ENCODE peak calls at places on chromosomes 16 and 17, in ten cellular contexts. E is mucosa of descending colon, T is pancreas, N is uterus, A is foreskin keratinocyte, M is OCI-LY7, K is sigmoid colon, V is left lung, J is left ventricle myocardium inferior, F is esophagus muscularis mucosa. X is an unnamed sample.

GRCh38 chr17:51298508-51299371 is 38.4 kb downstream of the UTP18 start:
- DNase-seq in E (no peak), T (no peak), N (no peak), A (peak; percentile 29), M (peak; percentile 55), K (no peak), V (no peak), J (no peak), F (no peak), X (no peak)

GRCh38 chr16:938136-938535 is 32.6 kb downstream of the LMF1 start:
- DNase-seq in E (no peak), T (no peak), N (no peak), A (no peak), M (no peak), K (no peak), V (peak; percentile 61), J (no peak), F (no peak), X (no peak)

GRCh38 chr17:79859676-79860615 is 20.7 kb upstream of the CBX4 start:
- DNase-seq in E (no peak), T (no peak), N (no peak), A (no peak), M (no peak), K (no peak), V (peak; percentile 69), J (no peak), F (no peak), X (no peak)

GRCh38 chr17:77376795-77377751 is 236.3 kb downstream of the SEC14L1 start:
- DNase-seq in E (no peak), T (peak; percentile 81), N (no peak), A (no peak), M (no peak), K (peak; percentile 78), V (no peak), J (peak; percentile 58), F (no peak), X (peak; percentile 70)

GRCh38 chr16:31700200-31700529 is 172.5 kb downstream of the AHSP start:
- DNase-seq in E (no peak), T (no peak), N (no peak), A (no peak), M (no peak), K (no peak), V (peak; percentile 86), J (no peak), F (no peak), X (no peak)

GRCh38 chr17:79027274-79027924 is 3.4 kb downstream of the C1QTNF1 start:
- DNase-seq in E (no peak), T (no peak), N (peak; percentile 15), A (peak; percentile 39), M (no peak), K (peak; percentile 69), V (no peak), J (no peak), F (no peak), X (peak; percentile 55)

GRCh38 chr17:46795379-46795952 is 23.0 kb downstream of the WNT3 start:
- DNase-seq in E (no peak), T (peak; percentile 20), N (no peak), A (peak; percentile 52), M (no peak), K (no peak), V (no peak), J (no peak), F (no peak), X (no peak)

GRCh38 chr16:77271532-77272426 is 72.6 kb downstream of the SYCE1L start:
- DNase-seq in E (no peak), T (peak; percentile 26), N (no peak), A (no peak), M (no peak), K (no peak), V (no peak), J (no peak), F (no peak), X (no peak)

GRCh38 chr17:58338907-58339774 is 10.5 kb upstream of the TSPOAP1 start:
- DNase-seq in E (peak; percentile 86), T (no peak), N (no peak), A (no peak), M (peak; percentile 86), K (peak; percentile 80), V (peak; percentile 91), J (peak; percentile 60), F (no peak), X (peak; percentile 63)

GRCh38 chr17:77493238-77493812 is 352.6 kb downstream of the SEC14L1 start:
- DNase-seq in E (no peak), T (no peak), N (no peak), A (no peak), M (no peak), K (peak; percentile 65), V (no peak), J (peak; percentile 16), F (no peak), X (peak; percentile 51)

GRCh38 chr16:85376292-85377095 is 236.6 kb upstream of the GSE1 start:
- DNase-seq in E (peak; percentile 73), T (peak; percentile 67), N (no peak), A (no peak), M (no peak), K (peak; percentile 87), V (no peak), J (peak; percentile 69), F (no peak), X (peak; percentile 57)

GRCh38 chr17:79301469-79301868 is 226.8 kb downstream of the ENGASE start:
- DNase-seq in E (no peak), T (no peak), N (no peak), A (no peak), M (peak; percentile 21), K (no peak), V (no peak), J (no peak), F (no peak), X (no peak)

GRCh38 chr17:36746654-36747053 is 145.3 kb downstream of the MRM1 start:
- DNase-seq in E (no peak), T (no peak), N (no peak), A (no peak), M (no peak), K (no peak), V (no peak), J (no peak), F (no peak), X (no peak)

GRCh38 chr16:67395105-67395457 is 1.8 kb upstream of the TPPP3 start:
- DNase-seq in E (no peak), T (no peak), N (no peak), A (no peak), M (no peak), K (no peak), V (no peak), J (no peak), F (no peak), X (no peak)

GRCh38 chr16:29738514-29738913 is 7.3 kb downstream of the C16orf54 start:
- DNase-seq in E (no peak), T (no peak), N (no peak), A (no peak), M (peak; percentile 70), K (no peak), V (no peak), J (no peak), F (no peak), X (no peak)

GRCh38 chr17:71764507-71764906 is 356.3 kb upstream of the SOX9 start:
- DNase-seq in E (no peak), T (peak; percentile 19), N (no peak), A (no peak), M (peak; percentile 37), K (no peak), V (no peak), J (no peak), F (no peak), X (no peak)
- TF ChIP-seq CTCF in E (no peak), T (no peak), N (no peak), A (peak; percentile 36), M (peak; percentile 71), K (no peak), V (no peak), J (peak; percentile 47), F (no peak), X (peak; percentile 39)

GRCh38 chr16:11102523-11102898 is 153.5 kb downstream of the SOCS1 start:
- DNase-seq in E (no peak), T (no peak), N (no peak), A (no peak), M (no peak), K (no peak), V (no peak), J (no peak), F (no peak), X (no peak)
- H3K4me1 ChIP-seq in E (peaks cover 20% of the 10 kb centered on the region), T (peaks cover 18% of the 10 kb centered on the region), N (peaks cover 4% of the 10 kb centered on the region), A (peaks cover 5% of the 10 kb centered on the region), M (peaks cover 35% of the 10 kb centered on the region), K (peaks cover 58% of the 10 kb centered on the region), V (peaks cover 23% of the 10 kb centered on the region), J (peaks cover 81% of the 10 kb centered on the region), F (peaks cover 37% of the 10 kb centered on the region), X (peaks cover 58% of the 10 kb centered on the region)

DNA sequence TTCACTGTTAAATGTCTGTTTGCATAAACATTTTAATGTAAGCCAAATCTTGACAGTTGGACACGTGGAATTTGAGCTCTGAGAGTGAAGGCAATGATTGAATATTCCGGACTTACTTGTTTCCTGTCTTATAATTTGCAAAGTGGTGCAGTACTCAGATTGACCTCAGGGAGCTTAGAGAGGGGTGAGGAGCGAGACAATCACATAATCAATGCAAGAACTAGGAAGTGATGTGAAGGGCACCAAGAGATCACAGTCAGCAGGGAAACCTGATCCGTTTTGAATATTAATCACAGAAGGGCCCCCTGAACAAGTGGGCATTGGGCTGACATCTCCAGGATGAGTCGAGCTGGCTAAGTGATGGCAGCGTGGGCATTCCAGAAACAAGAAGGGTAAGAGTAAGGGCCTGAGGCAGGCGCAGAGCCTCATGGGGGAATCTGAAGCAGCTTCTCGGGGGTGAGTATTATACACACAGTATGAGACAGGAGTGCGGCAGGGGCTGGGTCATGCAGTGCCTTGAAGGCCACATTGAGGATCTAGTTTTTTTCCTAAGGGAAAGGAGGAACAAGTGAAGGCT is 26.1 kb downstream of the TEX2 start:
- DNase-seq in E (no peak), T (no peak), N (no peak), A (no peak), M (no peak), K (no peak), V (no peak), J (no peak), F (no peak), X (no peak)
- TF ChIP-seq CTCF in E (no peak), T (no peak), N (no peak), A (peak; percentile 43), M (peak; percentile 57), K (no peak), V (no peak), J (peak; percentile 35), F (peak; percentile 5), X (no peak)

GRCh38 chr17:42362245-42362961 is 25.8 kb downstream of the STAT3 start:
- DNase-seq in E (no peak), T (no peak), N (no peak), A (no peak), M (no peak), K (no peak), V (no peak), J (peak; percentile 36), F (no peak), X (no peak)

GRCh38 chr17:42361781-42362186 is 26.5 kb downstream of the STAT3 start:
- DNase-seq in E (no peak), T (no peak), N (no peak), A (no peak), M (no peak), K (no peak), V (no peak), J (no peak), F (no peak), X (no peak)

GRCh38 chr17:42363767-42364585 is 24.3 kb downstream of the STAT3 start:
- DNase-seq in E (no peak), T (no peak), N (no peak), A (no peak), M (no peak), K (no peak), V (no peak), J (no peak), F (no peak), X (no peak)

GRCh38 chr17:42363231-42363630 is 25.0 kb downstream of the STAT3 start:
- DNase-seq in E (no peak), T (no peak), N (no peak), A (no peak), M (no peak), K (no peak), V (no peak), J (no peak), F (no peak), X (no peak)

GRCh38 chr17:42365136-42365535 is 23.1 kb downstream of the STAT3 start:
- DNase-seq in E (no peak), T (no peak), N (no peak), A (no peak), M (no peak), K (no peak), V (no peak), J (no peak), F (no peak), X (no peak)
- H3K4me1 ChIP-seq in E (peaks cover 31% of the 10 kb centered on the region), T (peaks cover 28% of the 10 kb centered on the region), N (peaks cover 5% of the 10 kb centered on the region), A (no peaks in the 10 kb centered on the region), M (no peaks in the 10 kb centered on the region), K (peaks cover 73% of the 10 kb centered on the region), V (peaks cover 36% of the 10 kb centered on the region), J (peaks cover 93% of the 10 kb centered on the region), F (peaks cover 72% of the 10 kb centered on the region), X (peaks cover 3% of the 10 kb centered on the region)

X was measured in heart left ventricle.